ENCODE peak calls at places on chromosome 5, in nine cellular contexts. One of them, this sample, is unnamed.

GRCh38 chr5:80083115-80083890 is 48.2 kb downstream of the THBS4 start:
- DNase-seq in transverse colon: no peak
- DNase-seq in colonic mucosa: peak; percentile 22
- DNase-seq in tibial artery: no peak
- DNase-seq in gastrocnemius medialis: peak; percentile 16
- DNase-seq in SK-N-SH: peak; percentile 76
- DNase-seq in lower lobe of right lung: no peak
- DNase-seq in SJSA1: no peak
- DNase-seq in substantia nigra: peak; percentile 36
- DNase-seq in this sample: no peak

GRCh38 chr5:36529142-36529541 is 77.3 kb upstream of the SLC1A3 start:
- DNase-seq in transverse colon: no peak
- DNase-seq in colonic mucosa: no peak
- DNase-seq in tibial artery: no peak
- DNase-seq in gastrocnemius medialis: no peak
- DNase-seq in SK-N-SH: no peak
- DNase-seq in lower lobe of right lung: no peak
- DNase-seq in SJSA1: no peak
- DNase-seq in substantia nigra: no peak
- DNase-seq in this sample: no peak

GRCh38 chr5:163789870-163790269 is 284.5 kb downstream of the MAT2B start:
- DNase-seq in transverse colon: no peak
- DNase-seq in colonic mucosa: no peak
- DNase-seq in tibial artery: no peak
- DNase-seq in gastrocnemius medialis: no peak
- DNase-seq in SK-N-SH: no peak
- DNase-seq in lower lobe of right lung: no peak
- DNase-seq in SJSA1: no peak
- DNase-seq in substantia nigra: no peak
- DNase-seq in this sample: no peak

GRCh38 chr5:10427201-10427600 is 14.5 kb upstream of the ROPN1L start:
- DNase-seq in transverse colon: no peak
- DNase-seq in colonic mucosa: no peak
- DNase-seq in tibial artery: no peak
- DNase-seq in gastrocnemius medialis: no peak
- DNase-seq in SK-N-SH: no peak
- DNase-seq in lower lobe of right lung: no peak
- DNase-seq in SJSA1: no peak
- DNase-seq in substantia nigra: no peak
- DNase-seq in this sample: no peak

GRCh38 chr5:165573445-165573844 is 2068.0 kb downstream of the MAT2B start:
- DNase-seq in transverse colon: no peak
- DNase-seq in colonic mucosa: no peak
- DNase-seq in tibial artery: no peak
- DNase-seq in gastrocnemius medialis: no peak
- DNase-seq in SK-N-SH: no peak
- DNase-seq in lower lobe of right lung: no peak
- DNase-seq in SJSA1: no peak
- DNase-seq in substantia nigra: no peak
- DNase-seq in this sample: no peak

GRCh38 chr5:91425046-91425445 is 41.9 kb upstream of the ARRDC3 start:
- DNase-seq in transverse colon: no peak
- DNase-seq in colonic mucosa: no peak
- DNase-seq in tibial artery: no peak
- DNase-seq in gastrocnemius medialis: no peak
- DNase-seq in SK-N-SH: no peak
- DNase-seq in lower lobe of right lung: no peak
- DNase-seq in SJSA1: no peak
- DNase-seq in substantia nigra: no peak
- DNase-seq in this sample: no peak

GRCh38 chr5:130995254-130995515 is 169.9 kb downstream of the HINT1 start:
- DNase-seq in transverse colon: no peak
- DNase-seq in colonic mucosa: no peak
- DNase-seq in tibial artery: no peak
- DNase-seq in gastrocnemius medialis: no peak
- DNase-seq in SK-N-SH: no peak
- DNase-seq in lower lobe of right lung: no peak
- DNase-seq in SJSA1: no peak
- DNase-seq in substantia nigra: no peak
- DNase-seq in this sample: no peak

GRCh38 chr5:136080483-136081180 is 51.8 kb downstream of the TGFBI start:
- DNase-seq in transverse colon: peak; percentile 90
- DNase-seq in colonic mucosa: peak; percentile 98
- DNase-seq in tibial artery: peak; percentile 95
- DNase-seq in gastrocnemius medialis: peak; percentile 61
- DNase-seq in SK-N-SH: no peak
- DNase-seq in lower lobe of right lung: peak; percentile 91
- DNase-seq in SJSA1: peak; percentile 88
- DNase-seq in substantia nigra: peak; percentile 33
- DNase-seq in this sample: peak; percentile 95

GRCh38 chr5:143657814-143658395 is 154.1 kb upstream of the HMHB1 start:
- DNase-seq in transverse colon: no peak
- DNase-seq in colonic mucosa: no peak
- DNase-seq in tibial artery: no peak
- DNase-seq in gastrocnemius medialis: no peak
- DNase-seq in SK-N-SH: no peak
- DNase-seq in lower lobe of right lung: no peak
- DNase-seq in SJSA1: no peak
- DNase-seq in substantia nigra: no peak
- DNase-seq in this sample: no peak

GRCh38 chr5:31855527-31855862 is 216.6 kb downstream of the PDZD2 start:
- DNase-seq in transverse colon: no peak
- DNase-seq in colonic mucosa: no peak
- DNase-seq in tibial artery: no peak
- DNase-seq in gastrocnemius medialis: no peak
- DNase-seq in SK-N-SH: no peak
- DNase-seq in lower lobe of right lung: no peak
- DNase-seq in SJSA1: no peak
- DNase-seq in substantia nigra: no peak
- DNase-seq in this sample: no peak

GRCh38 chr5:51389582-51390463 is 6.6 kb downstream of the ISL1 start:
- DNase-seq in transverse colon: no peak
- DNase-seq in colonic mucosa: no peak
- DNase-seq in tibial artery: no peak
- DNase-seq in gastrocnemius medialis: no peak
- DNase-seq in SK-N-SH: peak; percentile 61
- DNase-seq in lower lobe of right lung: no peak
- DNase-seq in SJSA1: no peak
- DNase-seq in substantia nigra: no peak
- DNase-seq in this sample: no peak

GRCh38 chr5:3362606-3362910 is 233.1 kb upstream of the IRX1 start:
- DNase-seq in transverse colon: no peak
- DNase-seq in colonic mucosa: no peak
- DNase-seq in tibial artery: no peak
- DNase-seq in gastrocnemius medialis: no peak
- DNase-seq in SK-N-SH: no peak
- DNase-seq in lower lobe of right lung: no peak
- DNase-seq in SJSA1: peak; percentile 35
- DNase-seq in substantia nigra: no peak
- DNase-seq in this sample: no peak

GRCh38 chr5:78626009-78626571 is 22.5 kb downstream of the LHFPL2 start:
- DNase-seq in transverse colon: no peak
- DNase-seq in colonic mucosa: no peak
- DNase-seq in tibial artery: peak; percentile 67
- DNase-seq in gastrocnemius medialis: no peak
- DNase-seq in SK-N-SH: no peak
- DNase-seq in lower lobe of right lung: no peak
- DNase-seq in SJSA1: no peak
- DNase-seq in substantia nigra: no peak
- DNase-seq in this sample: no peak

GRCh38 chr5:89662499-89662898 is 747.1 kb downstream of the CETN3 start:
- DNase-seq in transverse colon: no peak
- DNase-seq in colonic mucosa: no peak
- DNase-seq in tibial artery: no peak
- DNase-seq in gastrocnemius medialis: no peak
- DNase-seq in SK-N-SH: no peak
- DNase-seq in lower lobe of right lung: no peak
- DNase-seq in SJSA1: no peak
- DNase-seq in substantia nigra: no peak
- DNase-seq in this sample: no peak

GRCh38 chr5:178387856-178388190 is 155.2 kb upstream of the PHYKPL start:
- DNase-seq in transverse colon: no peak
- DNase-seq in colonic mucosa: no peak
- DNase-seq in tibial artery: peak; percentile 44
- DNase-seq in gastrocnemius medialis: no peak
- DNase-seq in SK-N-SH: peak; percentile 25
- DNase-seq in lower lobe of right lung: peak; percentile 36
- DNase-seq in SJSA1: peak; percentile 40
- DNase-seq in substantia nigra: no peak
- DNase-seq in this sample: no peak

GRCh38 chr5:65821966-65822365 is 100.0 kb downstream of the NLN start:
- DNase-seq in transverse colon: no peak
- DNase-seq in colonic mucosa: no peak
- DNase-seq in tibial artery: no peak
- DNase-seq in gastrocnemius medialis: no peak
- DNase-seq in SK-N-SH: no peak
- DNase-seq in lower lobe of right lung: no peak
- DNase-seq in SJSA1: no peak
- DNase-seq in substantia nigra: no peak
- DNase-seq in this sample: no peak

DNA sequence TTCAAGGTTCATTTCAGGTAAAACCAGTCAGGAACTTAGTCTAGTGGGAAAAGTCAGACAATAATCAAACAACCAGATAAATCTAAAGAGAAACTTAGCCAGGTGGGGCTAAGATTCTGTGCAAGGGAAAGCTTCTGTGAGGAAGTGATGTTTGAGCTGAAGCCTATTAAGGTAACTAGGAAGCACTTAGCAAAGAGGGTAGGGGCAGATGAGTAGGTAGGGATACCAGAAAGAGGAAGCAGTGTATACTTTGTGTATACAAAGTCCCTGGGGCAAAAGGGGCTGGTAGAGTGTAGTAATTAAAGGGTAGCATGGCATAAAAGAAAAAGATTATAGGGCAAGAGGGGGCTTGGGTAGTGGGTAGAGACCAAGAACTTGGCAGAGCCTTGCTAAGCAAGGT is 3.6 kb upstream of the SPATA24 start:
- DNase-seq in transverse colon: no peak
- DNase-seq in colonic mucosa: no peak
- DNase-seq in tibial artery: no peak
- DNase-seq in gastrocnemius medialis: no peak
- DNase-seq in SK-N-SH: no peak
- DNase-seq in lower lobe of right lung: no peak
- DNase-seq in SJSA1: no peak
- DNase-seq in substantia nigra: no peak
- DNase-seq in this sample: no peak
- H3K27ac ChIP-seq in transverse colon: no peak overlapping the region
- H3K27ac ChIP-seq in colonic mucosa: no peak overlapping the region
- H3K27ac ChIP-seq in tibial artery: no peak overlapping the region
- H3K27ac ChIP-seq in gastrocnemius medialis: no peak overlapping the region
- H3K27ac ChIP-seq in SK-N-SH: no peak overlapping the region
- H3K27ac ChIP-seq in lower lobe of right lung: no peak overlapping the region
- H3K27ac ChIP-seq in SJSA1: no peak overlapping the region
- H3K27ac ChIP-seq in substantia nigra: no peak overlapping the region
- H3K27ac ChIP-seq in this sample: no peak overlapping the region

GRCh38 chr5:141636106-141636412 is 590 bp downstream of the HDAC3 start:
- DNase-seq in transverse colon: no peak
- DNase-seq in colonic mucosa: no peak
- DNase-seq in tibial artery: no peak
- DNase-seq in gastrocnemius medialis: no peak
- DNase-seq in SK-N-SH: no peak
- DNase-seq in lower lobe of right lung: no peak
- DNase-seq in SJSA1: no peak
- DNase-seq in substantia nigra: no peak
- DNase-seq in this sample: no peak

GRCh38 chr5:141634162-141634561 is 2.5 kb downstream of the HDAC3 start:
- DNase-seq in transverse colon: no peak
- DNase-seq in colonic mucosa: no peak
- DNase-seq in tibial artery: no peak
- DNase-seq in gastrocnemius medialis: no peak
- DNase-seq in SK-N-SH: no peak
- DNase-seq in lower lobe of right lung: no peak
- DNase-seq in SJSA1: no peak
- DNase-seq in substantia nigra: no peak
- DNase-seq in this sample: no peak

GRCh38 chr5:141636413-141637265 is at the start of the genes HDAC3 and RELL2:
- DNase-seq in transverse colon: peak; percentile 97
- DNase-seq in colonic mucosa: peak; percentile 97
- DNase-seq in tibial artery: peak; percentile 96
- DNase-seq in gastrocnemius medialis: peak; percentile 91
- DNase-seq in SK-N-SH: peak; percentile 99
- DNase-seq in lower lobe of right lung: peak; percentile 95
- DNase-seq in SJSA1: peak; percentile 97
- DNase-seq in substantia nigra: peak; percentile 92
- DNase-seq in this sample: peak; percentile 98

GRCh38 chr5:141635646-141636045 is 1.0 kb downstream of the HDAC3 start:
- DNase-seq in transverse colon: no peak
- DNase-seq in colonic mucosa: no peak
- DNase-seq in tibial artery: no peak
- DNase-seq in gastrocnemius medialis: no peak
- DNase-seq in SK-N-SH: no peak
- DNase-seq in lower lobe of right lung: no peak
- DNase-seq in SJSA1: no peak
- DNase-seq in substantia nigra: no peak
- DNase-seq in this sample: no peak

DNA sequence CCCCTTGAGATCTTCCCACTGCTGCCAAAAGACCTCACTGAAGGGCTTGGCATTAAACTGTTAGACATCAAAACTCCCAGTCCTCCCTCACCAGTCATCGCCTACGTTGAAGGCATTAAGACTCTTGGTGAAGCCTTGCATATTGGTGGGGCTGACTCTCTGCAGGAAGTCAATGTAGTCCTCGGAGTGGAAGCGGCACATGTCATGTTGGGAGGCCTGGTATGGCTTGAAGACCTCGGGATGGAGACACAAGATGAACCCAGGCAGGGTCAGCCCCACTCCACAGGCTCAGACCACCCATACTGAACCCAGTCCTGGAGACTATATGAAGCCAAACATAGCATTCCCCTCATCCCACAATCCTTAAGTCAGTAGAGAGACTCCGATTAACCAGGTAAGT is 1.9 kb downstream of the HDAC3 start:
- DNase-seq in transverse colon: no peak
- DNase-seq in colonic mucosa: no peak
- DNase-seq in tibial artery: no peak
- DNase-seq in gastrocnemius medialis: no peak
- DNase-seq in SK-N-SH: no peak
- DNase-seq in lower lobe of right lung: no peak
- DNase-seq in SJSA1: no peak
- DNase-seq in substantia nigra: no peak
- DNase-seq in this sample: no peak
- H3K27ac ChIP-seq in transverse colon: no peak overlapping the region
- H3K27ac ChIP-seq in colonic mucosa: no peak overlapping the region
- H3K27ac ChIP-seq in tibial artery: no peak overlapping the region
- H3K27ac ChIP-seq in gastrocnemius medialis: no peak overlapping the region
- H3K27ac ChIP-seq in SK-N-SH: no peak overlapping the region
- H3K27ac ChIP-seq in lower lobe of right lung: no peak overlapping the region
- H3K27ac ChIP-seq in SJSA1: no peak overlapping the region
- H3K27ac ChIP-seq in substantia nigra: no peak overlapping the region
- H3K27ac ChIP-seq in this sample: no peak overlapping the region

GRCh38 chr5:149610583-149611250 is 29.4 kb downstream of the ARHGEF37 start:
- DNase-seq in transverse colon: no peak
- DNase-seq in colonic mucosa: no peak
- DNase-seq in tibial artery: no peak
- DNase-seq in gastrocnemius medialis: no peak
- DNase-seq in SK-N-SH: no peak
- DNase-seq in lower lobe of right lung: no peak
- DNase-seq in SJSA1: no peak
- DNase-seq in substantia nigra: no peak
- DNase-seq in this sample: no peak
- H3K27ac ChIP-seq in transverse colon: peak overlapping the region; percentile 69
- H3K27ac ChIP-seq in colonic mucosa: peak overlapping the region; percentile 76
- H3K27ac ChIP-seq in tibial artery: no peak overlapping the region
- H3K27ac ChIP-seq in gastrocnemius medialis: peak overlapping the region; percentile 5
- H3K27ac ChIP-seq in SK-N-SH: no peak overlapping the region
- H3K27ac ChIP-seq in lower lobe of right lung: no peak overlapping the region
- H3K27ac ChIP-seq in SJSA1: no peak overlapping the region
- H3K27ac ChIP-seq in substantia nigra: peak overlapping the region; percentile 57
- H3K27ac ChIP-seq in this sample: no peak overlapping the region

GRCh38 chr5:124932791-124933600 is 186.6 kb upstream of the ZNF608 start:
- DNase-seq in transverse colon: peak; percentile 62
- DNase-seq in colonic mucosa: peak; percentile 51
- DNase-seq in tibial artery: no peak
- DNase-seq in gastrocnemius medialis: no peak
- DNase-seq in SK-N-SH: peak; percentile 53
- DNase-seq in lower lobe of right lung: no peak
- DNase-seq in SJSA1: no peak
- DNase-seq in substantia nigra: peak; percentile 13
- DNase-seq in this sample: no peak
- H3K27ac ChIP-seq in transverse colon: peak overlapping the region; percentile 71
- H3K27ac ChIP-seq in colonic mucosa: no peak overlapping the region
- H3K27ac ChIP-seq in tibial artery: no peak overlapping the region
- H3K27ac ChIP-seq in gastrocnemius medialis: no peak overlapping the region
- H3K27ac ChIP-seq in SK-N-SH: peak overlapping the region; percentile 50
- H3K27ac ChIP-seq in lower lobe of right lung: no peak overlapping the region
- H3K27ac ChIP-seq in SJSA1: peak overlapping the region; percentile 11
- H3K27ac ChIP-seq in substantia nigra: no peak overlapping the region
- H3K27ac ChIP-seq in this sample: no peak overlapping the region